ENCODE peak calls at places on chromosomes 16 and 17, in five cellular contexts. One of them, this sample, is unnamed.

GRCh38 chr16:60295451-60295850 is 1561.3 kb upstream of the GOT2 start:
- DNase-seq in GM12865: no peak
- DNase-seq in stimulated activated CD8-positive, alpha-beta memory T cell treated with anti-CD3 and anti-CD28 coated beads, Interleukin-15, amount 100 ng/mL, for 1 hour: no peak
- DNase-seq in COR-L47: no peak
- DNase-seq in iPS DF 19.7: no peak
- DNase-seq in this sample: no peak

GRCh38 chr16:16001856-16002255 is 52.4 kb downstream of the ABCC1 start:
- DNase-seq in GM12865: no peak
- DNase-seq in stimulated activated CD8-positive, alpha-beta memory T cell treated with anti-CD3 and anti-CD28 coated beads, Interleukin-15, amount 100 ng/mL, for 1 hour: no peak
- DNase-seq in COR-L47: no peak
- DNase-seq in iPS DF 19.7: no peak
- DNase-seq in this sample: no peak

GRCh38 chr17:55606431-55606830 is 95.2 kb upstream of the SMIM36 start:
- DNase-seq in GM12865: no peak
- DNase-seq in stimulated activated CD8-positive, alpha-beta memory T cell treated with anti-CD3 and anti-CD28 coated beads, Interleukin-15, amount 100 ng/mL, for 1 hour: no peak
- DNase-seq in COR-L47: no peak
- DNase-seq in iPS DF 19.7: no peak
- DNase-seq in this sample: no peak

GRCh38 chr17:76654408-76654807 is 10.9 kb upstream of the ST6GALNAC1 start:
- DNase-seq in GM12865: no peak
- DNase-seq in stimulated activated CD8-positive, alpha-beta memory T cell treated with anti-CD3 and anti-CD28 coated beads, Interleukin-15, amount 100 ng/mL, for 1 hour: no peak
- DNase-seq in COR-L47: no peak
- DNase-seq in iPS DF 19.7: no peak
- DNase-seq in this sample: no peak

GRCh38 chr17:81291662-81292061 is 3.4 kb downstream of the SLC38A10 start:
- DNase-seq in GM12865: peak
- DNase-seq in stimulated activated CD8-positive, alpha-beta memory T cell treated with anti-CD3 and anti-CD28 coated beads, Interleukin-15, amount 100 ng/mL, for 1 hour: peak
- DNase-seq in COR-L47: peak
- DNase-seq in iPS DF 19.7: no peak
- DNase-seq in this sample: peak

GRCh38 chr17:2680961-2681360 is 30.6 kb downstream of the CLUH start:
- DNase-seq in GM12865: no peak
- DNase-seq in stimulated activated CD8-positive, alpha-beta memory T cell treated with anti-CD3 and anti-CD28 coated beads, Interleukin-15, amount 100 ng/mL, for 1 hour: no peak
- DNase-seq in COR-L47: no peak
- DNase-seq in iPS DF 19.7: no peak
- DNase-seq in this sample: no peak

GRCh38 chr16:27311449-27311831 is 2.3 kb upstream of the IL4R start:
- DNase-seq in GM12865: no peak
- DNase-seq in stimulated activated CD8-positive, alpha-beta memory T cell treated with anti-CD3 and anti-CD28 coated beads, Interleukin-15, amount 100 ng/mL, for 1 hour: no peak
- DNase-seq in COR-L47: no peak
- DNase-seq in iPS DF 19.7: no peak
- DNase-seq in this sample: no peak

GRCh38 chr17:21285164-21286065 is 904 bp downstream of the MAP2K3 start:
- DNase-seq in GM12865: peak
- DNase-seq in stimulated activated CD8-positive, alpha-beta memory T cell treated with anti-CD3 and anti-CD28 coated beads, Interleukin-15, amount 100 ng/mL, for 1 hour: no peak
- DNase-seq in COR-L47: no peak
- DNase-seq in iPS DF 19.7: no peak
- DNase-seq in this sample: no peak

GRCh38 chr16:24253192-24253591 is 2.9 kb upstream of the CACNG3 start:
- DNase-seq in GM12865: peak
- DNase-seq in stimulated activated CD8-positive, alpha-beta memory T cell treated with anti-CD3 and anti-CD28 coated beads, Interleukin-15, amount 100 ng/mL, for 1 hour: peak
- DNase-seq in COR-L47: peak
- DNase-seq in iPS DF 19.7: peak
- DNase-seq in this sample: no peak

GRCh38 chr16:28822520-28823290 is at the start of gene ATXN2L:
- DNase-seq in GM12865: peak
- DNase-seq in stimulated activated CD8-positive, alpha-beta memory T cell treated with anti-CD3 and anti-CD28 coated beads, Interleukin-15, amount 100 ng/mL, for 1 hour: peak
- DNase-seq in COR-L47: peak
- DNase-seq in iPS DF 19.7: peak
- DNase-seq in this sample: peak

GRCh38 chr16:1612320-1613111 is at the start of gene CRAMP1:
- DNase-seq in GM12865: peak
- DNase-seq in stimulated activated CD8-positive, alpha-beta memory T cell treated with anti-CD3 and anti-CD28 coated beads, Interleukin-15, amount 100 ng/mL, for 1 hour: no peak
- DNase-seq in COR-L47: no peak
- DNase-seq in iPS DF 19.7: no peak
- DNase-seq in this sample: no peak

GRCh38 chr16:82767808-82768207 is 141.0 kb downstream of the CDH13 start:
- DNase-seq in GM12865: no peak
- DNase-seq in stimulated activated CD8-positive, alpha-beta memory T cell treated with anti-CD3 and anti-CD28 coated beads, Interleukin-15, amount 100 ng/mL, for 1 hour: no peak
- DNase-seq in COR-L47: no peak
- DNase-seq in iPS DF 19.7: no peak
- DNase-seq in this sample: no peak

GRCh38 chr17:57979076-57979475 is 9.0 kb downstream of the VEZF1 start:
- DNase-seq in GM12865: no peak
- DNase-seq in stimulated activated CD8-positive, alpha-beta memory T cell treated with anti-CD3 and anti-CD28 coated beads, Interleukin-15, amount 100 ng/mL, for 1 hour: no peak
- DNase-seq in COR-L47: no peak
- DNase-seq in iPS DF 19.7: no peak
- DNase-seq in this sample: no peak

GRCh38 chr17:28746611-28747045 is 2.8 kb downstream of the TRAF4 start:
- DNase-seq in GM12865: no peak
- DNase-seq in stimulated activated CD8-positive, alpha-beta memory T cell treated with anti-CD3 and anti-CD28 coated beads, Interleukin-15, amount 100 ng/mL, for 1 hour: no peak
- DNase-seq in COR-L47: peak
- DNase-seq in iPS DF 19.7: no peak
- DNase-seq in this sample: peak

GRCh38 chr17:37744961-37745800 is at the start of gene HNF1B:
- DNase-seq in GM12865: peak
- DNase-seq in stimulated activated CD8-positive, alpha-beta memory T cell treated with anti-CD3 and anti-CD28 coated beads, Interleukin-15, amount 100 ng/mL, for 1 hour: no peak
- DNase-seq in COR-L47: no peak
- DNase-seq in iPS DF 19.7: no peak
- DNase-seq in this sample: peak

GRCh38 chr17:60971515-60972369 is 294.1 kb downstream of the BCAS3 start:
- DNase-seq in GM12865: peak
- DNase-seq in stimulated activated CD8-positive, alpha-beta memory T cell treated with anti-CD3 and anti-CD28 coated beads, Interleukin-15, amount 100 ng/mL, for 1 hour: no peak
- DNase-seq in COR-L47: no peak
- DNase-seq in iPS DF 19.7: peak
- DNase-seq in this sample: no peak

GRCh38 chr17:65183736-65184135 is 46.6 kb downstream of the RGS9 start:
- DNase-seq in GM12865: no peak
- DNase-seq in stimulated activated CD8-positive, alpha-beta memory T cell treated with anti-CD3 and anti-CD28 coated beads, Interleukin-15, amount 100 ng/mL, for 1 hour: no peak
- DNase-seq in COR-L47: no peak
- DNase-seq in iPS DF 19.7: peak
- DNase-seq in this sample: no peak

GRCh38 chr17:16976686-16977550 is 5.0 kb upstream of the TNFRSF13B start:
- DNase-seq in GM12865: peak
- DNase-seq in stimulated activated CD8-positive, alpha-beta memory T cell treated with anti-CD3 and anti-CD28 coated beads, Interleukin-15, amount 100 ng/mL, for 1 hour: no peak
- DNase-seq in COR-L47: no peak
- DNase-seq in iPS DF 19.7: no peak
- DNase-seq in this sample: no peak

GRCh38 chr17:45231481-45232116 is 9.9 kb downstream of the FMNL1 start:
- DNase-seq in GM12865: peak
- DNase-seq in stimulated activated CD8-positive, alpha-beta memory T cell treated with anti-CD3 and anti-CD28 coated beads, Interleukin-15, amount 100 ng/mL, for 1 hour: no peak
- DNase-seq in COR-L47: no peak
- DNase-seq in iPS DF 19.7: no peak
- DNase-seq in this sample: peak

GRCh38 chr17:3965123-3965800 is 1.0 kb upstream of the ATP2A3 start:
- DNase-seq in GM12865: peak
- DNase-seq in stimulated activated CD8-positive, alpha-beta memory T cell treated with anti-CD3 and anti-CD28 coated beads, Interleukin-15, amount 100 ng/mL, for 1 hour: peak
- DNase-seq in COR-L47: no peak
- DNase-seq in iPS DF 19.7: no peak
- DNase-seq in this sample: peak

GRCh38 chr16:4426722-4427372 is 1.2 kb downstream of the DNAJA3 start:
- DNase-seq in GM12865: no peak
- DNase-seq in stimulated activated CD8-positive, alpha-beta memory T cell treated with anti-CD3 and anti-CD28 coated beads, Interleukin-15, amount 100 ng/mL, for 1 hour: no peak
- DNase-seq in COR-L47: no peak
- DNase-seq in iPS DF 19.7: no peak
- DNase-seq in this sample: no peak